ENCODE peak calls at places on chromosome 4, in eight cellular contexts. Q, T, F, B, D, X, O and H are unnamed samples.

GRCh38 chr4:143768007-143768591 is 67.6 kb upstream of the FREM3 start:
- DNase-seq in Q (no peak), T (no peak), F (no peak), B (no peak), D (no peak), X (no peak), O (no peak), H (no peak)

GRCh38 chr4:6840062-6840976 is 57.8 kb downstream of the KIAA0232 start:
- DNase-seq in Q (no peak), T (no peak), F (no peak), B (no peak), D (peak), X (no peak), O (no peak), H (no peak)

GRCh38 chr4:72318771-72319170 is 250.2 kb downstream of the ADAMTS3 start:
- DNase-seq in Q (no peak), T (no peak), F (no peak), B (no peak), D (no peak), X (no peak), O (no peak), H (no peak)

GRCh38 chr4:22237846-22238513 is 277.9 kb downstream of the ADGRA3 start:
- DNase-seq in Q (no peak), T (no peak), F (no peak), B (no peak), D (no peak), X (no peak), O (no peak), H (no peak)

GRCh38 chr4:185470503-185471195 is 884 bp downstream of the CCDC110 start:
- DNase-seq in Q (peak), T (no peak), F (peak), B (peak), D (peak), X (peak), O (peak), H (no peak)

GRCh38 chr4:155962697-155963096 is 9.0 kb upstream of the CTSO start:
- DNase-seq in Q (no peak), T (no peak), F (no peak), B (no peak), D (no peak), X (no peak), O (no peak), H (no peak)

GRCh38 chr4:30722092-30722915 is 2.1 kb downstream of the PCDH7 start:
- DNase-seq in Q (peak), T (no peak), F (no peak), B (peak), D (no peak), X (no peak), O (peak), H (no peak)

GRCh38 chr4:135508006-135508714 is 1306.6 kb upstream of the PABPC4L start:
- DNase-seq in Q (no peak), T (no peak), F (no peak), B (no peak), D (no peak), X (no peak), O (no peak), H (no peak)

GRCh38 chr4:1535926-1536578 is 129.8 kb upstream of the NKX1-1 start:
- DNase-seq in Q (peak), T (no peak), F (no peak), B (peak), D (no peak), X (no peak), O (peak), H (no peak)

GRCh38 chr4:113837397-113837796 is 75.9 kb upstream of the CAMK2D start:
- DNase-seq in Q (no peak), T (no peak), F (no peak), B (no peak), D (no peak), X (no peak), O (no peak), H (no peak)

GRCh38 chr4:26171953-26172352 is 148.9 kb upstream of the RBPJ start:
- DNase-seq in Q (no peak), T (no peak), F (no peak), B (no peak), D (no peak), X (no peak), O (no peak), H (no peak)

GRCh38 chr4:76197971-76198410 is 15.6 kb downstream of the SCARB2 start:
- DNase-seq in Q (peak), T (no peak), F (no peak), B (peak), D (peak), X (no peak), O (no peak), H (no peak)

GRCh38 chr4:132076829-132077228 is 1072.3 kb upstream of the PCDH10 start:
- DNase-seq in Q (no peak), T (no peak), F (no peak), B (no peak), D (no peak), X (no peak), O (no peak), H (no peak)

DNA sequence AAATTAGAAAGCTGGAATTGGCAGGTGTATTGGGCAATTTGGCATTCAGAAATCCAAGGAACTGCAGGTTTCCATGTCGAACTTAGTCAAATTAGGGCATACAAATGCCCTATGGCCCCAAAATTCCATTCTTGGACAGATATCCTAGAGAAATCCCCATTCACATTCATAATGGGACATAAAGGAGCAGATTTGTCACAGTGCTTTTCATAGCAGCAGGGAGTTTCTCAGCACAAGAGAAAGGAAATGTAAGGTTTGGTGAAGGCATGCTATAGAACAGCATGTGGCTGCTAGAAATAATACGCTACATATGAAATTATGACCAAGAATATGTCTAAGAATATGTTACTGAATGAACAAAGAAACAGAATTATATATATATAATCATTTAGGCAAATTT is 437.4 kb upstream of the BOD1L1 start:
- DNase-seq in Q (no peak), T (no peak), F (no peak), B (no peak), D (no peak), X (no peak), O (no peak), H (no peak)
- TF ChIP-seq CTCF in Q (no peak), T (no peak), F (no peak), B (no peak), D (no peak), X (no peak), O (no peak), H (no peak)

GRCh38 chr4:102827674-102828496 is 534 bp upstream of the UBE2D3 start:
- DNase-seq in Q (peak), T (peak), F (peak), B (peak), D (peak), X (peak), O (peak), H (no peak)

GRCh38 chr4:102829803-102830202 is 2.5 kb upstream of the UBE2D3 start:
- DNase-seq in Q (no peak), T (no peak), F (no peak), B (no peak), D (no peak), X (no peak), O (no peak), H (no peak)

GRCh38 chr4:102826890-102827673 is at the start of gene UBE2D3:
- DNase-seq in Q (peak), T (peak), F (peak), B (peak), D (peak), X (peak), O (peak), H (no peak)

GRCh38 chr4:102826105-102826889 is 1.1 kb downstream of the UBE2D3 start:
- DNase-seq in Q (no peak), T (no peak), F (no peak), B (no peak), D (no peak), X (no peak), O (peak), H (no peak)

DNA sequence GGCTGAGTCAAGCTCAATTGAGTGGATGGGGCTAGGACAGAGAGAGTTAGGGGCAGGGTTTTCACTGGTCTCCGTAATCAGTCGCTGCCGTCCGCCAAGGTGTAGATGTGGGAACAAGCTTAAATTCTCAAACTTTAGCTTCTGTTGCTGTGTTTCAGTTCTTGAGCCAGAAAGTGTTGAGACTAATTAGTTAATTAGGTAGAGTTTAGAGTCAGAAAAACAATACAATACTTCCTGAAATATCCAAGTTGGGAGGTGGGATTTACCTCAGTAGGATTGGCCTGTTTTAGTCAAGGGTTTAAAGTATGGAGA is 1.1 kb upstream of the UBE2D3 start:
- DNase-seq in Q (no peak), T (no peak), F (no peak), B (no peak), D (no peak), X (no peak), O (no peak), H (no peak)
- TF ChIP-seq CTCF in Q (no peak), T (no peak), F (no peak), B (no peak), D (no peak), X (no peak), O (no peak), H (no peak)

GRCh38 chr4:107094332-107094731 is 58.2 kb upstream of the DKK2 start:
- DNase-seq in Q (no peak), T (no peak), F (no peak), B (peak), D (no peak), X (no peak), O (no peak), H (no peak)
- TF ChIP-seq CTCF in Q (no peak), T (peak), F (no peak), B (no peak), D (peak), X (no peak), O (no peak), H (peak)

GRCh38 chr4:48930654-48931053 is 24.1 kb upstream of the OCIAD2 start:
- DNase-seq in Q (no peak), T (peak), F (no peak), B (no peak), D (no peak), X (no peak), O (no peak), H (no peak)

GRCh38 chr4:48937033-48937432 is 30.5 kb upstream of the OCIAD2 start:
- DNase-seq in Q (no peak), T (no peak), F (no peak), B (no peak), D (no peak), X (no peak), O (no peak), H (no peak)

DNA sequence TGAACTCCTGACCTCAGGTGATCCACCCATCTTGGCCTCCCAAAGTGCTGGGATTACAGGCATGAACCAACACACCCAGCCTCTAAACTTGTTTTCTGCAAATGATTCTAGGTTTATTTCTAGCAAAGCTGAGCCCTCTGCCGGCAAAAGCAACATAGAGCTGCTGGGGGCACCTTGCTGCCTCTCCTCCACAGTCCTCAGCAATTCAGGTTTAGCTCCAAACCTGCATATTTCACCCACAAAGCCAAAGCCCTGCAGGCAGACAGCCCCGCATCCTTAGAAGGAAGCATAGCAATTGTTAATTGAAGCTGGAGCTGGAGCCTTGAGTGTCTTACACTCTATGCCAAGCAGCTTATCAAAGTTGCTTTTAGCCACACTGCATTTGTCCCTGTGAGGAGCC is 24.9 kb upstream of the OCIAD2 start:
- DNase-seq in Q (no peak), T (no peak), F (no peak), B (no peak), D (no peak), X (no peak), O (no peak), H (no peak)
- TF ChIP-seq CTCF in Q (no peak), T (no peak), F (no peak), B (no peak), D (no peak), X (no peak), O (no peak), H (peak)

GRCh38 chr4:4574052-4574451 is 32.2 kb upstream of the STX18 start:
- DNase-seq in Q (no peak), T (no peak), F (no peak), B (no peak), D (no peak), X (no peak), O (no peak), H (no peak)

GRCh38 chr4:4574792-4575191 is 32.9 kb upstream of the STX18 start:
- DNase-seq in Q (peak), T (peak), F (no peak), B (no peak), D (no peak), X (peak), O (no peak), H (no peak)

GRCh38 chr4:4577359-4577875 is 35.6 kb upstream of the STX18 start:
- DNase-seq in Q (no peak), T (no peak), F (no peak), B (no peak), D (no peak), X (no peak), O (no peak), H (no peak)

GRCh38 chr4:4572821-4573220 is 31.0 kb upstream of the STX18 start:
- DNase-seq in Q (no peak), T (no peak), F (no peak), B (no peak), D (no peak), X (no peak), O (no peak), H (no peak)

DNA sequence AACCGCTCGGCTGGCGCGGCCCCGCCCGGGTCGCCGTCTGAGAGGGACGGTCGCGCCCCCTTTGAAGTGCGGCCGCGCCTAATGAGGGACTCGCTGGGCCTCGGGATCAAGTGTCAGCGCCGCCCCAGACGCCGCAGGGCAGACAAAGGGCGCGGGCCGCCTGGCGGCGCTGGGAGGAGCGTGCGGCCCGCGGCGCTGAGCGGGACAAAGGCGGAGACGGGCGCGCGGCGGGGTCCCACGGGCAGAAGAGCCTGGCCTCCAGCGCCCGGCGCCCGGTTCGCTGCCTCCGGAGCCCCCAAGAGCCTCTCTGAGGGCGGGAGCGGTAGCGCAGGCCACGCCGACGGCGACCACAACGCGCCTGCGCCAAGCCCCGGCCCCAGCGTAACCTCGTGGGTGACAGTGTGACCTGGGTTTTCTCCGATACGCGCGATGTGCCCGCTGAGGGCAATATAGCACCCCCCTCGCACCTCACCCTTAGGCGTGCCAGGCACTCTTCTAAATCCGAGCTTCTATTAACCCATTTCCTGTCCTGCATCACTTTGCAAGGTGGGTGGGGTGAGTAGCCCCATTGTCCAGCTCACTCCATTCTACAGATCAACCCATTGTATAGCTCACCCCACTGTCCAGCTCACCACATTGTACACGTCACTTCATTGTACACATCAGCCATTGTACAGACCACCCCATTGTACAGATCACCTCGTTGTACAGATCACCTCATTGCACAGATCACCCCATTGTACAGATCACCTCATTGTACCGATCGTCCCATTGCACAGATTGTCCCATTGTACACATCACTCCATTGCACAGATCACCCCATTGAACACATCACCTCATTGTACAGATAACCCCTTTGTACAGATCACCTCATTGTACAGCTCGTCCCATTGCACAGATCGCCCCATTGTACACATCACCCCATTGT is 33.7 kb upstream of the STX18 start:
- DNase-seq in Q (peak), T (peak), F (no peak), B (peak), D (peak), X (peak), O (peak), H (no peak)
- TF ChIP-seq CTCF in Q (peak), T (peak), F (peak), B (peak), D (peak), X (peak), O (peak), H (no peak)

DNA sequence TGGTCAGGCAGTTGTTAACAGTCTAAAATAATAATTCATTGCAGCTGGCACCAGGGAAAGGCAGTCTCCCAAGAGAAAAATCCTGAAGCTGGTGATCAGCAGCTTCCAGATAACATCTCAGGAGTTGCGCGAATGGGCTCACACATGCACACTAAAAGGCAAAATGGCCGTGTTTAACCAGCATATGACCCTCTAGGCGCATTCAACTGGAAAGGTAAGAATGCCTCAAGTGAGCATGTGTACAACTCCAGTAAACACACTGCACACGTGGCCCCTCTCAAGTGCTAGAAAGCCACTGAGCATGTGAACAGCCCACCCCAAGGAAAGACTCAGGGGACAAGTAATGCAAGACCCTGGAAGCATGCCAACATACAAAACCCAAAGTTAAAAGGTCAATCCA is 33.1 kb downstream of the STPG2 start:
- DNase-seq in Q (no peak), T (peak), F (no peak), B (no peak), D (no peak), X (no peak), O (no peak), H (no peak)
- TF ChIP-seq CTCF in Q (no peak), T (no peak), F (no peak), B (no peak), D (no peak), X (no peak), O (no peak), H (no peak)

DNA sequence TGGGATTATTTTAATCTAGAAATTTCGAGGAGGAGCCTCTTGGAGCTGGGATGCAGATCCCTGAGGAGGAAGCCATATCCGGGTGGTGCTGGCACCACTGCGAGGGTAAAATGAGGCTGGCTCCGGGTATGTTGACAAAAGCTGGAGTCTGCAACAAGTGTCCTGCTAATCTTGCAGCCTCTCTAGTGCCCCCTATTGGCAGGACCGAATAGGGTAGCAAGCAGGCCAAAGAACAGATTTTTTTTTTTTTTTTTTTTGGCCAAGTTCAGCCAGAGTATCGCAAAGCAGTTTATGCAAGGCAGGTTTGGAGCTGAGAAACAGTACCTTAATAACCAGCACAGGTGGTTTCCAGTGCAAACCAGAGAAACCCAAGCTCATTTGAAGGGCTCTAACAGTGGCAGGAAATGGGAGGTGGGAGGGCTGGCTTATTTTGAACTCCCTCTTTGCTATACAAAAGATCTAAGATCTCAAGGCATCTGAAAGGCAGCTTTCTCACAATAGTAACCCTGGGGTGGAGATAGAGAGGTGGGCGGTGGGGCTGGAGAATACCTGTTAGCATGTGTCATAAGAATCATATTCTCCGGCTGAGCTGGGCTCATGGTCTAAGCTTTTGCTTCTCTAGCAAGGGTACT is 38.2 kb upstream of the OCIAD2 start:
- DNase-seq in Q (no peak), T (peak), F (no peak), B (no peak), D (no peak), X (no peak), O (no peak), H (no peak)
- TF ChIP-seq CTCF in Q (peak), T (peak), F (no peak), B (peak), D (no peak), X (no peak), O (no peak), H (peak)